ENCODE peak calls at places on chromosomes 13 and 19, in nine cellular contexts. C, L, X, V, J, Q, S, W and I are unnamed samples.

GRCh38 chr13:58043971-58044370 is 412.4 kb downstream of the PCDH17 start:
- DNase-seq in V (no peak), C (no peak), J (no peak), W (no peak), Q (no peak), S (no peak), L (no peak), X (no peak), I (no peak)

GRCh38 chr19:15112385-15112784 is 5.2 kb downstream of the SYDE1 start:
- DNase-seq in W (no peak), Q (no peak), S (peak; percentile 42), L (no peak), X (no peak), J (no peak), C (peak; percentile 67), V (no peak), I (no peak)

GRCh38 chr13:74114641-74115040 is 19.6 kb downstream of the KLF12 start:
- DNase-seq in C (no peak), W (no peak), J (no peak), L (no peak), V (no peak), Q (no peak), S (no peak), X (no peak), I (no peak)

GRCh38 chr13:74026753-74027152 is 107.5 kb downstream of the KLF12 start:
- DNase-seq in Q (peak; percentile 61), S (peak; percentile 59), J (peak; percentile 60), C (no peak), L (peak; percentile 61), W (peak; percentile 50), V (no peak), X (no peak), I (peak; percentile 37)

GRCh38 chr19:7870571-7871279 is 3.5 kb downstream of the PRR36 start:
- DNase-seq in J (no peak), V (peak; percentile 89), C (no peak), S (peak; percentile 61), L (peak; percentile 48), W (no peak), Q (peak; percentile 73), X (peak; percentile 30), I (peak; percentile 86)

GRCh38 chr13:52001120-52001731 is 10.0 kb downstream of the ATP7B start:
- DNase-seq in W (no peak), X (peak; percentile 41), J (no peak), S (peak; percentile 60), L (no peak), V (peak; percentile 31), Q (no peak), C (no peak), I (no peak)

GRCh38 chr13:112781881-112782361 is 92.1 kb downstream of the ATP11A start:
- DNase-seq in J (no peak), W (no peak), Q (no peak), X (no peak), L (no peak), C (no peak), S (no peak), V (no peak), I (no peak)

GRCh38 chr13:99014391-99014988 is 36.6 kb upstream of the DOCK9 start:
- DNase-seq in L (no peak), J (no peak), S (no peak), W (no peak), C (no peak), V (no peak), Q (no peak), X (no peak), I (no peak)

GRCh38 chr13:108859202-108860012 is 230.0 kb downstream of the MYO16 start:
- DNase-seq in Q (no peak), J (no peak), L (no peak), W (no peak), V (no peak), S (peak; percentile 4), X (no peak), C (no peak), I (no peak)

GRCh38 chr19:4582980-4583842 is 23.7 kb upstream of the SEMA6B start:
- DNase-seq in V (no peak), W (no peak), C (no peak), Q (no peak), S (no peak), J (no peak), L (no peak), X (no peak), I (no peak)

GRCh38 chr19:56841194-56841546 is 644 bp upstream of the PEG3 start:
- DNase-seq in Q (no peak), V (no peak), S (no peak), J (no peak), L (no peak), X (no peak), W (no peak), C (no peak), I (no peak)

GRCh38 chr13:36815069-36815468 is 4.0 kb upstream of the RFXAP start:
- DNase-seq in Q (no peak), S (peak; percentile 7), W (no peak), L (no peak), C (no peak), J (no peak), X (no peak), V (no peak), I (no peak)

GRCh38 chr19:6590458-6591319 is at the start of gene CD70:
- DNase-seq in Q (peak; percentile 74), V (no peak), W (peak; percentile 27), X (no peak), J (peak; percentile 20), L (no peak), S (no peak), C (no peak), I (peak; percentile 78)

GRCh38 chr19:4705413-4706131 is 18.1 kb downstream of the DPP9 start:
- DNase-seq in J (no peak), S (no peak), X (no peak), V (no peak), C (no peak), L (no peak), W (no peak), Q (no peak), I (no peak)

GRCh38 chr13:32726374-32727037 is 140.3 kb downstream of the PDS5B start:
- DNase-seq in S (no peak), X (no peak), C (no peak), W (no peak), J (no peak), Q (no peak), L (no peak), V (peak; percentile 53), I (no peak)

GRCh38 chr13:104246955-104247354 is 1180.7 kb upstream of the SLC10A2 start:
- DNase-seq in L (no peak), S (no peak), J (no peak), V (no peak), C (no peak), W (no peak), Q (no peak), X (no peak), I (no peak)

GRCh38 chr13:110850840-110851239 is 64.0 kb downstream of the ANKRD10 start:
- DNase-seq in J (no peak), X (no peak), Q (no peak), C (no peak), W (no peak), L (no peak), S (no peak), V (no peak), I (no peak)

GRCh38 chr13:21240586-21240985 is 64.1 kb downstream of the MRPL57 start:
- DNase-seq in X (no peak), W (no peak), V (no peak), L (no peak), J (no peak), C (no peak), Q (no peak), S (peak; percentile 33), I (no peak)

GRCh38 chr19:30090476-30090875 is 148.4 kb downstream of the URI1 start:
- DNase-seq in L (no peak), W (no peak), S (no peak), X (no peak), Q (no peak), C (peak; percentile 49), V (no peak), J (no peak), I (peak; percentile 45)

GRCh38 chr13:32381539-32381938 is 46.4 kb downstream of the N4BP2L1 start:
- DNase-seq in V (no peak), C (no peak), W (no peak), L (no peak), J (no peak), Q (no peak), X (no peak), S (peak; percentile 39), I (no peak)

GRCh38 chr13:51861728-51862300 is at the start of gene CCDC70:
- DNase-seq in J (no peak), S (peak; percentile 79), C (no peak), L (no peak), W (peak; percentile 11), X (no peak), Q (peak; percentile 38), V (no peak), I (no peak)

GRCh38 chr13:75123428-75123827 is 358.5 kb downstream of the TBC1D4 start:
- DNase-seq in V (no peak), J (no peak), C (no peak), S (no peak), L (no peak), Q (no peak), X (no peak), W (no peak), I (no peak)

GRCh38 chr13:63446329-63446728 is 2030.7 kb upstream of the PCDH20 start:
- DNase-seq in Q (no peak), J (no peak), V (no peak), C (no peak), W (no peak), S (no peak), X (no peak), L (no peak), I (no peak)

GRCh38 chr13:29497137-29497654 is 98.3 kb downstream of the SLC7A1 start:
- DNase-seq in V (no peak), Q (no peak), W (no peak), L (no peak), S (no peak), J (no peak), X (no peak), C (no peak), I (peak; percentile 83)

GRCh38 chr13:85586422-85586831 is 212.8 kb downstream of the SLITRK6 start:
- DNase-seq in L (no peak), W (no peak), C (no peak), S (peak; percentile 99), J (no peak), Q (no peak), V (no peak), X (no peak), I (no peak)

GRCh38 chr13:51552027-51552426 is 32.2 kb upstream of the WDFY2 start:
- DNase-seq in S (no peak), V (peak; percentile 76), Q (no peak), W (no peak), X (no peak), L (no peak), J (no peak), C (no peak), I (no peak)

GRCh38 chr19:2587001-2587719 is 111.2 kb downstream of the GADD45B start:
- DNase-seq in W (no peak), J (no peak), V (no peak), X (no peak), Q (no peak), C (peak; percentile 69), L (no peak), S (no peak), I (peak; percentile 55)

GRCh38 chr19:2478756-2479555 is 3.0 kb downstream of the GADD45B start:
- DNase-seq in L (peak; percentile 66), W (peak; percentile 71), C (peak; percentile 96), X (no peak), J (peak; percentile 76), Q (peak; percentile 82), S (peak; percentile 57), V (peak; percentile 55), I (peak; percentile 95)

GRCh38 chr13:114157869-114158495 is 21.1 kb upstream of the CFAP97D2 start:
- DNase-seq in J (no peak), V (no peak), Q (no peak), C (no peak), S (no peak), L (no peak), W (no peak), X (no peak), I (peak; percentile 43)

GRCh38 chr13:40974460-40975407 is 44.4 kb downstream of the ELF1 start:
- DNase-seq in C (no peak), L (no peak), W (no peak), X (no peak), J (no peak), S (peak; percentile 68), Q (peak; percentile 23), V (peak; percentile 94), I (no peak)